ENCODE peak calls at places on chromosome 9, in eight cellular contexts. One of them, this sample, is unnamed.

GRCh38 chr9:95820076-95820475 is 55.4 kb upstream of the ERCC6L2 start:
- DNase-seq in stomach: no peak
- DNase-seq in ascending aorta: no peak
- DNase-seq in thoracic aorta: no peak
- DNase-seq in left lung: no peak
- DNase-seq in pancreas: no peak
- DNase-seq in tibial nerve: no peak
- DNase-seq in HepG2: no peak
- DNase-seq in this sample: no peak

GRCh38 chr9:19682416-19682815 is 106.4 kb downstream of the SLC24A2 start:
- DNase-seq in stomach: no peak
- DNase-seq in pancreas: no peak
- DNase-seq in HepG2: no peak
- DNase-seq in left lung: no peak
- DNase-seq in ascending aorta: no peak
- DNase-seq in thoracic aorta: no peak
- DNase-seq in tibial nerve: no peak
- DNase-seq in this sample: no peak

GRCh38 chr9:28951945-28952344 is 1378.7 kb upstream of the C9orf72 start:
- DNase-seq in pancreas: no peak
- DNase-seq in tibial nerve: no peak
- DNase-seq in left lung: no peak
- DNase-seq in thoracic aorta: no peak
- DNase-seq in HepG2: peak
- DNase-seq in stomach: no peak
- DNase-seq in ascending aorta: no peak
- DNase-seq in this sample: no peak

GRCh38 chr9:16223074-16223871 is 647.2 kb downstream of the BNC2 start:
- DNase-seq in left lung: peak
- DNase-seq in pancreas: no peak
- DNase-seq in stomach: no peak
- DNase-seq in thoracic aorta: no peak
- DNase-seq in tibial nerve: no peak
- DNase-seq in ascending aorta: no peak
- DNase-seq in HepG2: no peak
- DNase-seq in this sample: no peak

GRCh38 chr9:136826188-136826541 is 16.1 kb upstream of the AJM1 start:
- DNase-seq in thoracic aorta: no peak
- DNase-seq in ascending aorta: no peak
- DNase-seq in tibial nerve: no peak
- DNase-seq in HepG2: no peak
- DNase-seq in stomach: no peak
- DNase-seq in pancreas: peak
- DNase-seq in left lung: peak
- DNase-seq in this sample: no peak

GRCh38 chr9:125066839-125067619 is 76.3 kb downstream of the SCAI start:
- DNase-seq in ascending aorta: no peak
- DNase-seq in pancreas: no peak
- DNase-seq in stomach: no peak
- DNase-seq in left lung: no peak
- DNase-seq in thoracic aorta: no peak
- DNase-seq in tibial nerve: peak
- DNase-seq in HepG2: no peak
- DNase-seq in this sample: peak

GRCh38 chr9:10059044-10059443 is 553.8 kb downstream of the PTPRD start:
- DNase-seq in pancreas: peak
- DNase-seq in ascending aorta: no peak
- DNase-seq in tibial nerve: no peak
- DNase-seq in HepG2: no peak
- DNase-seq in stomach: no peak
- DNase-seq in left lung: no peak
- DNase-seq in thoracic aorta: no peak
- DNase-seq in this sample: no peak

GRCh38 chr9:95089916-95090791 is 227.4 kb downstream of the FANCC start:
- DNase-seq in HepG2: no peak
- DNase-seq in stomach: peak
- DNase-seq in thoracic aorta: no peak
- DNase-seq in ascending aorta: no peak
- DNase-seq in pancreas: no peak
- DNase-seq in left lung: peak
- DNase-seq in tibial nerve: no peak
- DNase-seq in this sample: no peak

GRCh38 chr9:12933957-12934356 is 159.1 kb downstream of the LURAP1L start:
- DNase-seq in HepG2: no peak
- DNase-seq in thoracic aorta: no peak
- DNase-seq in left lung: no peak
- DNase-seq in pancreas: no peak
- DNase-seq in stomach: no peak
- DNase-seq in tibial nerve: no peak
- DNase-seq in ascending aorta: no peak
- DNase-seq in this sample: no peak

GRCh38 chr9:2919347-2919746 is 75.5 kb upstream of the PUM3 start:
- DNase-seq in ascending aorta: no peak
- DNase-seq in stomach: no peak
- DNase-seq in pancreas: no peak
- DNase-seq in left lung: no peak
- DNase-seq in HepG2: no peak
- DNase-seq in thoracic aorta: no peak
- DNase-seq in tibial nerve: no peak
- DNase-seq in this sample: no peak

GRCh38 chr9:111961575-111961974 is 65.0 kb downstream of the UGCG start:
- DNase-seq in tibial nerve: no peak
- DNase-seq in ascending aorta: no peak
- DNase-seq in thoracic aorta: no peak
- DNase-seq in HepG2: no peak
- DNase-seq in stomach: peak
- DNase-seq in pancreas: peak
- DNase-seq in left lung: no peak
- DNase-seq in this sample: peak

GRCh38 chr9:16039988-16040761 is 487.3 kb downstream of the CCDC171 start:
- DNase-seq in stomach: no peak
- DNase-seq in pancreas: no peak
- DNase-seq in HepG2: peak
- DNase-seq in tibial nerve: no peak
- DNase-seq in left lung: no peak
- DNase-seq in thoracic aorta: no peak
- DNase-seq in ascending aorta: no peak
- DNase-seq in this sample: peak

GRCh38 chr9:28264368-28264767 is 691.1 kb upstream of the C9orf72 start:
- DNase-seq in HepG2: no peak
- DNase-seq in left lung: no peak
- DNase-seq in stomach: no peak
- DNase-seq in tibial nerve: no peak
- DNase-seq in ascending aorta: no peak
- DNase-seq in thoracic aorta: no peak
- DNase-seq in pancreas: no peak
- DNase-seq in this sample: no peak

GRCh38 chr9:89943728-89944127 is 338.9 kb downstream of the GADD45G start:
- DNase-seq in HepG2: no peak
- DNase-seq in ascending aorta: no peak
- DNase-seq in thoracic aorta: no peak
- DNase-seq in left lung: no peak
- DNase-seq in stomach: no peak
- DNase-seq in tibial nerve: no peak
- DNase-seq in pancreas: no peak
- DNase-seq in this sample: no peak

GRCh38 chr9:78213696-78214095 is 22.2 kb upstream of the CEP78 start:
- DNase-seq in stomach: no peak
- DNase-seq in tibial nerve: no peak
- DNase-seq in left lung: no peak
- DNase-seq in thoracic aorta: no peak
- DNase-seq in HepG2: peak
- DNase-seq in ascending aorta: no peak
- DNase-seq in pancreas: no peak
- DNase-seq in this sample: no peak

GRCh38 chr9:95018099-95018927 is 291.8 kb downstream of the AOPEP start:
- DNase-seq in thoracic aorta: no peak
- DNase-seq in left lung: no peak
- DNase-seq in ascending aorta: no peak
- DNase-seq in pancreas: no peak
- DNase-seq in tibial nerve: peak
- DNase-seq in HepG2: peak
- DNase-seq in stomach: no peak
- DNase-seq in this sample: no peak

DNA sequence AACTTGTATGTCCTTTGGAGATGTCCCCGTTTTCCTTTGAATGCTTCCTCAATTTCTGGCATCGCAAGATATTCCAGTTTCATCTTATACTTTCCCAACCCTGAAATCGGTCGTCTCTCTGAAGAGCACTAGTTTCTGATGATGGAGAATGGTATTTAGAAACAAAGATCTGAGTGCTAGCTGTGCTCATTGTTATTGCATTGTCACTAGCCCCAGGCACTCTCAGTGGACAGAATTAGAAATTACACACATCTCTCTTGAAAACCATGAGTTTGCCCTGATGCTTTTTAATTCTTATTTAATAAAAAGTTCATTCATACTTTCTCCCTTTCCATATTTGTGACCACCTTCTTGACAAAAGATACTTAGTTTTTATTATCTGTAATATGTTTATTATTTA is 67.7 kb downstream of the C9orf152 start:
- DNase-seq in stomach: no peak
- DNase-seq in tibial nerve: no peak
- DNase-seq in thoracic aorta: no peak
- DNase-seq in HepG2: no peak
- DNase-seq in left lung: no peak
- DNase-seq in pancreas: no peak
- DNase-seq in ascending aorta: no peak
- DNase-seq in this sample: no peak
- TF ChIP-seq CTCF in stomach: no peak
- TF ChIP-seq CTCF in tibial nerve: no peak
- TF ChIP-seq CTCF in thoracic aorta: no peak
- TF ChIP-seq CTCF in HepG2: no peak
- TF ChIP-seq CTCF in left lung: no peak
- TF ChIP-seq CTCF in pancreas: no peak
- TF ChIP-seq CTCF in ascending aorta: no peak
- TF ChIP-seq CTCF in this sample: no peak

DNA sequence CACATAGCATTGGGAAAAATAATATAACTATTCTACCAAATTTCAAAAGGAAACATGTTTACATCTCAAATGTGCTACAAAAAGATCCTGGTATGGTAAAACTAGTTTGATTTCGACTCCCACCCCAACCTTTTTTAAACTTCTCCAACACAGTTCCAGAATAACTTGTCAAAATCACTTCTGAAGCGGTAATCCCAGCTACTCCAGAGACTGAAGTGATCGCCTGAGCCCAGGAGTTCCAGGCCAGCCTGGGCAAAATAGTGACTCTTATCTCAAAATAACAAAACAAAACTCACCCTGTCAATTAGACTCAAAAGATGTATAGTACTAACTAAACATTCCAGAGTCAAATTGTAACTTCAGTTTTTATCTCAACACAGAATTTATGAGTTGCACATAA is 71.3 kb upstream of the RNF38 start:
- DNase-seq in ascending aorta: no peak
- DNase-seq in stomach: no peak
- DNase-seq in pancreas: no peak
- DNase-seq in tibial nerve: no peak
- DNase-seq in thoracic aorta: no peak
- DNase-seq in HepG2: no peak
- DNase-seq in left lung: no peak
- DNase-seq in this sample: no peak
- H3K4me3 ChIP-seq in ascending aorta: peak
- H3K4me3 ChIP-seq in stomach: peak
- H3K4me3 ChIP-seq in pancreas: no peak
- H3K4me3 ChIP-seq in tibial nerve: peak
- H3K4me3 ChIP-seq in thoracic aorta: peak
- H3K4me3 ChIP-seq in HepG2: no peak
- H3K4me3 ChIP-seq in left lung: peak
- H3K4me3 ChIP-seq in this sample: no peak

DNA sequence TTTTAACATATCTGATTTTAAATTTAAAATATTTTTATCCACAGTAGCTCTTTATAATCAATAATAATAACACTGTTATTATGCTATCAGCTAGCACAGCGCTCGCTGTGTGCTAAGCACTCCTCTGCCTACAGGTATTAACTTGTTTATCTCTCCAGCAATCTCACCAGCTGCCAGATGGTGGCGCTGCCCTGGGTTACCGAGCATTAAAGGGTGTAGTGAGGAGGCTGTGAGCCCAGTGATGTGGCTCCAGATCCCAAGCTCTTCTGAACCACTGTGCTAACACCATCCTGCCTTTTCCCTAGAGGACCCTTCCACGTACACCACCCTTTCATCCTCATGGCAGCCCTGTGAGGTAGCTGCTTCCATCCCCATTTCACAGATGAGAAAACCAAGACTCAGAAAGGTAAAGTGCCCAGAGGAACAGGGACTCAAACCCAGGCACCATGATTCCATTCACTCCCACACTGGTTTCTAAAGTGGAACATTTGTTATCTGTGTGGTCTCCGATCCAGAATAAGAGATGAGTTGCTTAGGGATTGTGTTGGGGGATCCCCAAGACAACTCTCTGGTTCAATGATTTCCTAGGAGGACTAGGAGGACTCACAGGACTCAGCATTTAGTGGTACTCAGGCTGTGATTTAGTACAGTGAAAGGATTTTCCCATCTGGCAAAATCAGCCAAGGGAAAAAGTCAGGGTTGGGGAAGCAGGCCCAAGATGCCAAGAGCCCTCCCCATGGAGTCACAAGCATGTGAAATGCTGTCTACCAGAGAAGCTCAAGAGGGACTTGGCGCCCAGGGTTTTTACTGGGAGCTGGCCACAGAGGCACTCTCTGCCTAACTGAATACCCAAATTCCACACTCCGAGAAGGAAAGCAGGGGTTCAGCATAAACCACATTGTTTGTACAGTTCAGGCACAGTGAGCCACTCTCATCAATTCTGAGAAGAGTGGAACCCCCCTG is 7.0 kb downstream of the IGFBPL1 start:
- DNase-seq in thoracic aorta: no peak
- DNase-seq in HepG2: peak
- DNase-seq in left lung: no peak
- DNase-seq in ascending aorta: no peak
- DNase-seq in tibial nerve: no peak
- DNase-seq in stomach: peak
- DNase-seq in pancreas: no peak
- DNase-seq in this sample: no peak
- TF ChIP-seq CTCF in thoracic aorta: peak
- TF ChIP-seq CTCF in HepG2: peak
- TF ChIP-seq CTCF in left lung: no peak
- TF ChIP-seq CTCF in ascending aorta: peak
- TF ChIP-seq CTCF in tibial nerve: no peak
- TF ChIP-seq CTCF in stomach: no peak
- TF ChIP-seq CTCF in pancreas: no peak
- TF ChIP-seq CTCF in this sample: peak

GRCh38 chr9:123359546-123359945 is 3.5 kb downstream of the CRB2 start:
- DNase-seq in thoracic aorta: no peak
- DNase-seq in stomach: no peak
- DNase-seq in pancreas: peak
- DNase-seq in tibial nerve: no peak
- DNase-seq in ascending aorta: no peak
- DNase-seq in HepG2: no peak
- DNase-seq in left lung: no peak
- DNase-seq in this sample: peak
- H3K4me3 ChIP-seq in thoracic aorta: no peak
- H3K4me3 ChIP-seq in stomach: no peak
- H3K4me3 ChIP-seq in pancreas: no peak
- H3K4me3 ChIP-seq in tibial nerve: no peak
- H3K4me3 ChIP-seq in ascending aorta: no peak
- H3K4me3 ChIP-seq in HepG2: peak
- H3K4me3 ChIP-seq in left lung: no peak
- H3K4me3 ChIP-seq in this sample: no peak

GRCh38 chr9:135478858-135479468 is 619 bp upstream of the PPP1R26 start:
- DNase-seq in ascending aorta: no peak
- DNase-seq in thoracic aorta: no peak
- DNase-seq in left lung: peak
- DNase-seq in stomach: peak
- DNase-seq in HepG2: peak
- DNase-seq in tibial nerve: peak
- DNase-seq in pancreas: peak
- DNase-seq in this sample: peak
- TF ChIP-seq CTCF in ascending aorta: no peak
- TF ChIP-seq CTCF in thoracic aorta: no peak
- TF ChIP-seq CTCF in left lung: no peak
- TF ChIP-seq CTCF in stomach: no peak
- TF ChIP-seq CTCF in HepG2: peak
- TF ChIP-seq CTCF in tibial nerve: no peak
- TF ChIP-seq CTCF in pancreas: no peak
- TF ChIP-seq CTCF in this sample: peak